ENCODE peak calls at places on chromosomes 11 and 22, in five cellular contexts. One of them, this sample, is unnamed.

GRCh38 chr22:49450521-49450920 is 377.2 kb downstream of the BRD1 start:
- DNase-seq in sigmoid colon: no peak
- DNase-seq in transverse colon: no peak
- DNase-seq in HL-60: no peak
- DNase-seq in prostate gland: no peak
- DNase-seq in this sample: no peak

GRCh38 chr11:94305146-94305545 is 766 bp downstream of the IZUMO1R start:
- DNase-seq in prostate gland: no peak
- DNase-seq in HL-60: no peak
- DNase-seq in sigmoid colon: no peak
- DNase-seq in transverse colon: no peak
- DNase-seq in this sample: peak; percentile 37

GRCh38 chr11:75173336-75173735 is 22.4 kb downstream of the SLCO2B1 start:
- DNase-seq in transverse colon: no peak
- DNase-seq in sigmoid colon: no peak
- DNase-seq in prostate gland: no peak
- DNase-seq in HL-60: no peak
- DNase-seq in this sample: no peak

GRCh38 chr11:72058416-72059034 is 21.8 kb downstream of the NUMA1 start:
- DNase-seq in HL-60: no peak
- DNase-seq in prostate gland: no peak
- DNase-seq in sigmoid colon: no peak
- DNase-seq in transverse colon: no peak
- DNase-seq in this sample: no peak

GRCh38 chr11:116703421-116703820 is 69.4 kb downstream of the BUD13 start:
- DNase-seq in prostate gland: no peak
- DNase-seq in transverse colon: no peak
- DNase-seq in HL-60: no peak
- DNase-seq in sigmoid colon: peak; percentile 61
- DNase-seq in this sample: no peak

GRCh38 chr11:68014157-68014965 is 4.2 kb downstream of the ALDH3B1 start:
- DNase-seq in sigmoid colon: peak; percentile 86
- DNase-seq in prostate gland: no peak
- DNase-seq in HL-60: no peak
- DNase-seq in transverse colon: peak; percentile 80
- DNase-seq in this sample: peak; percentile 88

GRCh38 chr11:102026975-102027374 is 20.3 kb upstream of the CFAP300 start:
- DNase-seq in HL-60: no peak
- DNase-seq in sigmoid colon: no peak
- DNase-seq in prostate gland: no peak
- DNase-seq in transverse colon: no peak
- DNase-seq in this sample: no peak

GRCh38 chr22:45671783-45672563 is at the start of gene ATXN10:
- DNase-seq in transverse colon: peak; percentile 56
- DNase-seq in sigmoid colon: peak; percentile 78
- DNase-seq in HL-60: peak; percentile 81
- DNase-seq in prostate gland: peak; percentile 51
- DNase-seq in this sample: peak; percentile 65

GRCh38 chr11:94897330-94897768 is 76.0 kb downstream of the CWC15 start:
- DNase-seq in sigmoid colon: peak; percentile 76
- DNase-seq in prostate gland: peak; percentile 23
- DNase-seq in HL-60: peak; percentile 6
- DNase-seq in transverse colon: peak; percentile 47
- DNase-seq in this sample: peak; percentile 62

GRCh38 chr11:96272542-96273306 is 70.3 kb downstream of the MAML2 start:
- DNase-seq in sigmoid colon: no peak
- DNase-seq in HL-60: no peak
- DNase-seq in transverse colon: no peak
- DNase-seq in prostate gland: peak; percentile 49
- DNase-seq in this sample: peak; percentile 57

GRCh38 chr22:38700271-38700788 is 413 bp downstream of the JOSD1 start:
- DNase-seq in transverse colon: peak; percentile 80
- DNase-seq in HL-60: peak; percentile 63
- DNase-seq in sigmoid colon: peak; percentile 83
- DNase-seq in prostate gland: no peak
- DNase-seq in this sample: peak; percentile 48

GRCh38 chr11:116862101-116862637 is 24.7 kb upstream of the APOA1 start:
- DNase-seq in sigmoid colon: no peak
- DNase-seq in prostate gland: no peak
- DNase-seq in transverse colon: no peak
- DNase-seq in HL-60: no peak
- DNase-seq in this sample: no peak

GRCh38 chr11:64676253-64676615 is 46.8 kb downstream of the NRXN2 start:
- DNase-seq in prostate gland: no peak
- DNase-seq in sigmoid colon: no peak
- DNase-seq in HL-60: no peak
- DNase-seq in transverse colon: no peak
- DNase-seq in this sample: no peak

GRCh38 chr11:114080769-114081168 is 21.3 kb downstream of the ZBTB16 start:
- DNase-seq in transverse colon: no peak
- DNase-seq in prostate gland: no peak
- DNase-seq in HL-60: no peak
- DNase-seq in sigmoid colon: no peak
- DNase-seq in this sample: no peak

GRCh38 chr22:29625090-29625825 is 21.8 kb downstream of the NF2 start:
- DNase-seq in prostate gland: peak; percentile 59
- DNase-seq in sigmoid colon: peak; percentile 75
- DNase-seq in HL-60: peak; percentile 41
- DNase-seq in transverse colon: peak; percentile 34
- DNase-seq in this sample: peak; percentile 83

GRCh38 chr11:130913268-130913667 is 3.0 kb downstream of the SNX19 start:
- DNase-seq in sigmoid colon: no peak
- DNase-seq in prostate gland: no peak
- DNase-seq in transverse colon: no peak
- DNase-seq in HL-60: no peak
- DNase-seq in this sample: no peak

GRCh38 chr22:24554316-24555159 is at the start of gene GUCD1:
- DNase-seq in prostate gland: peak; percentile 24
- DNase-seq in HL-60: peak; percentile 57
- DNase-seq in sigmoid colon: no peak
- DNase-seq in transverse colon: peak; percentile 52
- DNase-seq in this sample: peak; percentile 47

GRCh38 chr11:91819743-91820142 is 404.9 kb upstream of the FAT3 start:
- DNase-seq in transverse colon: no peak
- DNase-seq in sigmoid colon: no peak
- DNase-seq in HL-60: no peak
- DNase-seq in prostate gland: no peak
- DNase-seq in this sample: no peak

GRCh38 chr11:686451-687243 is 8.4 kb downstream of the DEAF1 start:
- DNase-seq in sigmoid colon: no peak
- DNase-seq in prostate gland: no peak
- DNase-seq in transverse colon: no peak
- DNase-seq in HL-60: no peak
- DNase-seq in this sample: no peak

GRCh38 chr11:67280341-67280790 is 8.7 kb upstream of the ANKRD13D start:
- DNase-seq in prostate gland: no peak
- DNase-seq in transverse colon: peak; percentile 5
- DNase-seq in sigmoid colon: peak; percentile 51
- DNase-seq in HL-60: no peak
- DNase-seq in this sample: no peak

GRCh38 chr11:76805206-76805913 is 22.2 kb downstream of the TSKU start:
- DNase-seq in sigmoid colon: no peak
- DNase-seq in transverse colon: no peak
- DNase-seq in HL-60: no peak
- DNase-seq in prostate gland: no peak
- DNase-seq in this sample: peak; percentile 49

GRCh38 chr22:38937036-38937435 is 20.4 kb upstream of the APOBEC3A start:
- DNase-seq in prostate gland: no peak
- DNase-seq in transverse colon: no peak
- DNase-seq in sigmoid colon: no peak
- DNase-seq in HL-60: no peak
- DNase-seq in this sample: no peak

GRCh38 chr22:35451602-35452001 is 51.7 kb downstream of the MCM5 start:
- DNase-seq in HL-60: no peak
- DNase-seq in transverse colon: no peak
- DNase-seq in sigmoid colon: no peak
- DNase-seq in prostate gland: no peak
- DNase-seq in this sample: no peak

GRCh38 chr11:9574806-9575530 is 1.5 kb downstream of the WEE1 start:
- DNase-seq in prostate gland: peak; percentile 75
- DNase-seq in sigmoid colon: peak; percentile 90
- DNase-seq in HL-60: no peak
- DNase-seq in transverse colon: peak; percentile 74
- DNase-seq in this sample: peak; percentile 84

GRCh38 chr11:2739531-2740274 is 39.9 kb upstream of the KCNQ1OT1 start:
- DNase-seq in HL-60: no peak
- DNase-seq in transverse colon: no peak
- DNase-seq in prostate gland: no peak
- DNase-seq in sigmoid colon: no peak
- DNase-seq in this sample: no peak

GRCh38 chr11:100004541-100004940 is 682.5 kb upstream of the ARHGAP42 start:
- DNase-seq in sigmoid colon: no peak
- DNase-seq in transverse colon: no peak
- DNase-seq in HL-60: no peak
- DNase-seq in prostate gland: no peak
- DNase-seq in this sample: peak; percentile 40

GRCh38 chr11:17766590-17766989 is 32.0 kb downstream of the KCNC1 start:
- DNase-seq in prostate gland: no peak
- DNase-seq in HL-60: no peak
- DNase-seq in sigmoid colon: no peak
- DNase-seq in transverse colon: no peak
- DNase-seq in this sample: no peak

GRCh38 chr11:16799890-16800289 is 61.4 kb downstream of the C11orf58 start:
- DNase-seq in sigmoid colon: no peak
- DNase-seq in prostate gland: no peak
- DNase-seq in transverse colon: no peak
- DNase-seq in HL-60: no peak
- DNase-seq in this sample: no peak

GRCh38 chr11:57143459-57143858 is 38.3 kb upstream of the LRRC55 start:
- DNase-seq in HL-60: no peak
- DNase-seq in sigmoid colon: no peak
- DNase-seq in prostate gland: no peak
- DNase-seq in transverse colon: no peak
- DNase-seq in this sample: no peak

GRCh38 chr11:22670803-22671202 is 4.4 kb downstream of the GAS2 start:
- DNase-seq in transverse colon: no peak
- DNase-seq in sigmoid colon: no peak
- DNase-seq in prostate gland: no peak
- DNase-seq in HL-60: no peak
- DNase-seq in this sample: no peak

GRCh38 chr11:15649371-15650104 is 534.8 kb downstream of the INSC start:
- DNase-seq in sigmoid colon: no peak
- DNase-seq in HL-60: no peak
- DNase-seq in transverse colon: no peak
- DNase-seq in prostate gland: no peak
- DNase-seq in this sample: no peak

GRCh38 chr11:15651033-15651432 is 536.3 kb downstream of the INSC start:
- DNase-seq in transverse colon: no peak
- DNase-seq in prostate gland: no peak
- DNase-seq in sigmoid colon: no peak
- DNase-seq in HL-60: no peak
- DNase-seq in this sample: no peak

GRCh38 chr11:15653191-15653590 is 538.5 kb downstream of the INSC start:
- DNase-seq in sigmoid colon: no peak
- DNase-seq in prostate gland: no peak
- DNase-seq in HL-60: no peak
- DNase-seq in transverse colon: no peak
- DNase-seq in this sample: no peak

GRCh38 chr11:15651782-15652181 is 537.1 kb downstream of the INSC start:
- DNase-seq in prostate gland: no peak
- DNase-seq in HL-60: no peak
- DNase-seq in sigmoid colon: no peak
- DNase-seq in transverse colon: no peak
- DNase-seq in this sample: no peak

GRCh38 chr11:15650105-15650938 is 535.6 kb downstream of the INSC start:
- DNase-seq in prostate gland: peak; percentile 89
- DNase-seq in sigmoid colon: peak; percentile 95
- DNase-seq in HL-60: peak; percentile 66
- DNase-seq in transverse colon: peak; percentile 94
- DNase-seq in this sample: peak; percentile 84
- H3K4me3 ChIP-seq in prostate gland: peak overlapping the region; percentile 22
- H3K4me3 ChIP-seq in sigmoid colon: peak overlapping the region; percentile 48
- H3K4me3 ChIP-seq in HL-60: peak overlapping the region; percentile 29
- H3K4me3 ChIP-seq in transverse colon: peak overlapping the region; percentile 30
- H3K4me3 ChIP-seq in this sample: peak overlapping the region; percentile 8

GRCh38 chr11:133619397-133619796 is 87.1 kb upstream of the OPCML start:
- DNase-seq in sigmoid colon: no peak
- DNase-seq in HL-60: no peak
- DNase-seq in prostate gland: no peak
- DNase-seq in transverse colon: no peak
- DNase-seq in this sample: no peak

GRCh38 chr11:133618500-133618899 is 86.2 kb upstream of the OPCML start:
- DNase-seq in prostate gland: no peak
- DNase-seq in transverse colon: no peak
- DNase-seq in sigmoid colon: no peak
- DNase-seq in HL-60: no peak
- DNase-seq in this sample: no peak

DNA sequence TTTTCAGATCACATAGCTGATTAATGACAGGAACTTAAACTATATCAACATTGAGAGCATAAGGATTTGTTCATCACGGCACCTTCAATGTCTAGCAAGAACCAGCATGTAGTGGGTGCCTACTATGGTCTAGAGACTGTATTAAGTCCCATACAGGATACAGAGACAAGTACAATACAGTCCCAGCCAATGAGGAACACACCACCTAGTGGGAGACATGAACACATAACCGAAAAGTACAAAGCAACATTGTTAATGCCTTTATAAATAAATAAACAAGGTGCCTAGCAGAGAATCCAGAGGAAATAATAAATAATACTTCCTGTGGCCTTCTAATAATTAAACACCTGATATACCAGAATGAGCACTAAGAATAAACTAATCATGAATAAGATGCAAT is 87.7 kb upstream of the OPCML start:
- DNase-seq in transverse colon: no peak
- DNase-seq in sigmoid colon: no peak
- DNase-seq in HL-60: no peak
- DNase-seq in prostate gland: no peak
- DNase-seq in this sample: no peak
- TF ChIP-seq CTCF in transverse colon: no peak
- TF ChIP-seq CTCF in sigmoid colon: no peak
- TF ChIP-seq CTCF in HL-60: no peak
- TF ChIP-seq CTCF in prostate gland: peak; percentile 10
- TF ChIP-seq CTCF in this sample: no peak

DNA sequence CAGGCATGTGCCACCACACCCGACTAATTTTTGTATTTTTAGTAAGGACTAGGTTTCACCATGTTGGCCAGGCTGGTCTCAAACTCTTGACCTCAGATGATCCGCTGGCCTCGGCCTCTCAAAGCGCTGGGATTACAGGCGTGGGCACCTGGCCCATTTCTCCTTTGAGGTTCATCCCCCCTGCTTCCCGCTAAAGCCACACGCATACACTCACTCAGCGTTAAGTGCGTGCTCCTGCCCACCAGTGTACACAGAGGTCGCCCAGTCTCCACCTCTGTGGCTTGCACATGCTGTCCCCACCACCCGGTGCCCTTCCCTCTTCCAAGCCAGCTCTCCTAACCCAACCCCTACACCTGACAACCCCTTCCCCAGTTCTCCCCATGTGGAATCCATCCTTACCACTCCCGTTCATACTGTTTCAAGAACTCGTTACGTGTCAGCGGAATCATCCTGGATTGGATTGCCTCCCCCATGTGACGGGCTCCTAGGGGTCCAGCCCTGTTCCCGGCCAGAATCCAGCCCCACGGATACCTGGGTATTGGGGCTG is 15.7 kb upstream of the CYTH4 start:
- DNase-seq in sigmoid colon: no peak
- DNase-seq in transverse colon: no peak
- DNase-seq in prostate gland: no peak
- DNase-seq in HL-60: no peak
- DNase-seq in this sample: no peak
- H3K4me3 ChIP-seq in sigmoid colon: peak overlapping the region; percentile 34
- H3K4me3 ChIP-seq in transverse colon: peak overlapping the region; percentile 24
- H3K4me3 ChIP-seq in prostate gland: no peak overlapping the region
- H3K4me3 ChIP-seq in HL-60: no peak overlapping the region
- H3K4me3 ChIP-seq in this sample: peak overlapping the region; percentile 45

GRCh38 chr11:61555051-61555969 is 25.6 kb downstream of the SYT7 start:
- DNase-seq in transverse colon: no peak
- DNase-seq in HL-60: no peak
- DNase-seq in prostate gland: peak; percentile 85
- DNase-seq in sigmoid colon: no peak
- DNase-seq in this sample: no peak
- TF ChIP-seq CTCF in transverse colon: no peak
- TF ChIP-seq CTCF in HL-60: no peak
- TF ChIP-seq CTCF in prostate gland: peak; percentile 40
- TF ChIP-seq CTCF in sigmoid colon: no peak
- TF ChIP-seq CTCF in this sample: peak; percentile 2

This sample was measured in fibroblast of mammary gland.